ENCODE peak calls at places on chromosomes 1 and 21, in five cellular contexts. X is adrenal gland, Z is H9, L is nephron progenitor cell, W is dorsolateral prefrontal cortex. E is an unnamed sample.
A peak's percentile ranks its signal among the peaks of the same experiment; 100 is the strongest.

GRCh38 chr1:10890391-10891073 is 94.1 kb upstream of the CASZ1 start:
- DNase-seq in X (no peak), Z (no peak), L (no peak), W (no peak), E (no peak)

GRCh38 chr1:93605026-93605425 is 76.6 kb downstream of the BCAR3 start:
- DNase-seq in X (peak; percentile 15), Z (no peak), L (no peak), W (no peak), E (no peak)

GRCh38 chr1:204065174-204065985 is 7.5 kb upstream of the SOX13 start:
- DNase-seq in X (no peak), Z (peak; percentile 86), L (no peak), W (peak; percentile 66), E (no peak)

GRCh38 chr1:214549604-214550338 is 1.6 kb downstream of the PTPN14 start:
- DNase-seq in X (no peak), Z (no peak), L (no peak), W (no peak), E (no peak)

GRCh38 chr1:212311836-212312497 is 26.8 kb downstream of the PPP2R5A start:
- DNase-seq in X (no peak), Z (no peak), L (no peak), W (no peak), E (no peak)

GRCh38 chr1:153375511-153375910 is at the start of gene S100A12:
- DNase-seq in X (peak; percentile 63), Z (no peak), L (no peak), W (no peak), E (no peak)

GRCh38 chr1:148263128-148263905 is 111.2 kb upstream of the NBPF11 start:
- DNase-seq in X (peak; percentile 44), Z (peak; percentile 96), L (peak; percentile 60), W (peak; percentile 48), E (peak; percentile 74)

GRCh38 chr1:68785328-68785727 is 288.4 kb upstream of the DEPDC1 start:
- DNase-seq in X (no peak), Z (no peak), L (no peak), W (no peak), E (no peak)

GRCh38 chr1:223667484-223668182 is 2.1 kb upstream of the CAPN8 start:
- DNase-seq in X (no peak), Z (no peak), L (no peak), W (no peak), E (no peak)

GRCh38 chr1:30810416-30811105 is 53.0 kb upstream of the LAPTM5 start:
- DNase-seq in X (no peak), Z (no peak), L (no peak), W (no peak), E (no peak)

GRCh38 chr1:41876533-41877445 is 41.9 kb downstream of the HIVEP3 start:
- DNase-seq in X (no peak), Z (no peak), L (no peak), W (no peak), E (no peak)

GRCh38 chr1:216750031-216750627 is 26.9 kb upstream of the ESRRG start:
- DNase-seq in X (peak; percentile 53), Z (peak; percentile 48), L (peak; percentile 31), W (peak; percentile 40), E (no peak)

GRCh38 chr1:235169986-235170385 is 8.9 kb upstream of the RBM34 start:
- DNase-seq in X (no peak), Z (no peak), L (no peak), W (no peak), E (no peak)

GRCh38 chr1:203395746-203396145 is 44.8 kb upstream of the FMOD start:
- DNase-seq in X (no peak), Z (no peak), L (no peak), W (no peak), E (no peak)

GRCh38 chr1:223726380-223727001 is 14.2 kb downstream of the CAPN2 start:
- DNase-seq in X (peak; percentile 86), Z (peak; percentile 89), L (no peak), W (no peak), E (peak; percentile 81)

GRCh38 chr1:22263359-22263758 is 120.5 kb upstream of the WNT4 start:
- DNase-seq in X (no peak), Z (no peak), L (no peak), W (no peak), E (no peak)

GRCh38 chr1:68495968-68496679 is 758 bp downstream of the DEPDC1 start:
- DNase-seq in X (no peak), Z (no peak), L (no peak), W (no peak), E (peak; percentile 34)

GRCh38 chr1:153404768-153405167 is 11.6 kb upstream of the S100A7A start:
- DNase-seq in X (peak; percentile 62), Z (peak; percentile 73), L (peak; percentile 28), W (no peak), E (peak; percentile 50)

GRCh38 chr1:8987881-8988617 is 38.2 kb downstream of the SLC2A7 start:
- DNase-seq in X (peak; percentile 62), Z (peak; percentile 68), L (peak; percentile 80), W (peak; percentile 84), E (peak; percentile 76)

GRCh38 chr1:40630488-40631223 is 34.8 kb downstream of the RIMS3 start:
- DNase-seq in X (peak; percentile 67), Z (peak; percentile 78), L (peak; percentile 67), W (peak; percentile 31), E (no peak)
- TF ChIP-seq CTCF in X (peak; percentile 40), Z (peak; percentile 78), L (peak; percentile 69), W (no peak), E (peak; percentile 44)

GRCh38 chr21:40049959-40050290 is 182.7 kb downstream of the PCP4 start:
- DNase-seq in X (no peak), Z (peak; percentile 42), L (no peak), W (no peak), E (no peak)
- TF ChIP-seq CTCF in X (no peak), Z (peak; percentile 41), L (no peak), W (no peak), E (no peak)

GRCh38 chr1:84434081-84434755 is 35.9 kb downstream of the DNASE2B start:
- DNase-seq in X (no peak), Z (no peak), L (no peak), W (no peak), E (no peak)
- TF ChIP-seq CTCF in X (no peak), Z (no peak), L (no peak), W (no peak), E (no peak)

GRCh38 chr1:181475580-181475979 is 7.7 kb upstream of the CACNA1E start:
- DNase-seq in X (no peak), Z (no peak), L (no peak), W (no peak), E (no peak)

DNA sequence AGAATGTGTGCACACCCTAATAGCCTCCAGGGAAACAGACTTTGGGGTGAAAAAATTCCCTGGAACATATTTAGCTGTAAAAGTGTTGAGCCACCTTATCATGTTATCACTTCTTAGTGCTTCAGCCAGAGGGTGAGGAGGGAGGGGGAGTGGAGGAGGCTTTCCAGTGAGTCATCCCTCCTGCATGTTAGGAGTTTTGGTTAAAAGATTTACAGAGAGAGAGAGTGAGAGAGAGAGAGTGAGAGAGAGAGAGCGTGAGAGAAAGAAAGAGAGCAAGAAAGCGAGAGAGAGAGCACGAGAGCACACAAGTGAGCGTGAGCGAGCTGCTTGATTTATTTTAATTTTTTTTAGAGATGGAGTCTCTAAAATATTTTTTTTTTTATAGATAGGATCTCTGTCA is 13.5 kb upstream of the CACNA1E start:
- DNase-seq in X (peak; percentile 72), Z (no peak), L (no peak), W (no peak), E (no peak)
- TF ChIP-seq CTCF in X (peak; percentile 43), Z (no peak), L (no peak), W (no peak), E (no peak)

GRCh38 chr1:161313554-161314200 is 504 bp upstream of the SDHC start:
- DNase-seq in X (no peak), Z (no peak), L (no peak), W (peak; percentile 46), E (no peak)

GRCh38 chr1:161309868-161310267 is at the start of gene MPZ:
- DNase-seq in X (no peak), Z (no peak), L (no peak), W (no peak), E (no peak)

GRCh38 chr1:161311595-161312181 is 1.9 kb upstream of the MPZ start:
- DNase-seq in X (peak; percentile 62), Z (no peak), L (no peak), W (no peak), E (no peak)

GRCh38 chr1:161314201-161314981 is at the start of gene SDHC:
- DNase-seq in X (peak; percentile 92), Z (peak; percentile 91), L (peak; percentile 89), W (peak; percentile 95), E (peak; percentile 93)
- TF ChIP-seq CTCF in X (no peak), Z (peak; percentile 56), L (peak; percentile 43), W (no peak), E (peak; percentile 29)

GRCh38 chr1:205907794-205908193 is 35.5 kb downstream of the SLC26A9 start:
- DNase-seq in X (no peak), Z (no peak), L (no peak), W (no peak), E (no peak)
- TF ChIP-seq CTCF in X (peak; percentile 39), Z (peak; percentile 79), L (peak; percentile 43), W (peak; percentile 59), E (peak; percentile 39)

GRCh38 chr1:1013105-1013921 is at the start of gene ISG15:
- DNase-seq in X (peak; percentile 92), Z (peak; percentile 89), L (peak; percentile 71), W (peak; percentile 81), E (peak; percentile 84)

GRCh38 chr1:1011388-1011949 is 1.8 kb upstream of the ISG15 start:
- DNase-seq in X (no peak), Z (no peak), L (no peak), W (no peak), E (no peak)

GRCh38 chr1:1013922-1014617 is 773 bp downstream of the ISG15 start:
- DNase-seq in X (no peak), Z (peak; percentile 59), L (no peak), W (no peak), E (no peak)

GRCh38 chr1:1019122-1019999 is 559 bp upstream of the AGRN start:
- DNase-seq in X (peak; percentile 81), Z (peak; percentile 79), L (peak; percentile 86), W (peak; percentile 75), E (peak; percentile 97)

DNA sequence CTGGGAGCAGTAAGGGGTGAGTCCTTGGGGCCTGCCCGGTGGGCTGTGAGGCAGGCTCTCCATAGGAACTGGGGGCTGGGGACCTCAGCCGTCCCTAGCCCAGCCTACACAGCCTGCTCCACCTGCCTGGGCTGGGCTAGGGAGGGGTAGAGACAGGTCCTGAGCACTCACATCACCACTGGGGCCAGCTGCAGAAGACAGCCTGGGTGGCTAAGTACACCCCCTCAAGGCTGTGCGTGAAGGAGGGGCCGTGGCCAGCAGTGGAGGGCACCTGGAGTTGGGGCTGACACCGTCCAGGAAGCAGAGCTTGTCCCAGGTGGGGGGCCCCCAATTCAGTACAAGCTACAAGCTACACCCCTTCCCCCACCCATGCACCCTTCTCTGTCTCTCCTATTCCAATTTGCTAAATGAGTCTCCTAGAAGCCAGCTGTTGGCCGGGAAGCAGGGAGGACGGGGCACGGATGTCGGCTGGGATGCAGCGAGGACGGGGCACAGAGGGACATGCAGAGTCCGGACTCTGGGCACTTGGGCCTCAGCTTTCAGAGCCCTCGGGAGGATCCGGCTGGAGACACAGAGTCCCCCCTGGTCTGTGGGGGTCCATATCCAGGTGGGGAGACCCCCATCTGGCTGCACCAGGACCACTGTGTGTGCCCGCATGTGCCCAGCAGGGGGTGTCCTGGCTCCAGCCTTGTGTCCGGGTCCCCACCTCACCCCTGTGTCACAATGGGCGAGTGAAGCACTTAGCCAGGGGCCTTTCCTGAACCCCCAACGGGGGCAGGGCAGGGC is 1.8 kb downstream of the ISG15 start:
- DNase-seq in X (no peak), Z (peak; percentile 52), L (no peak), W (no peak), E (no peak)
- TF ChIP-seq CTCF in X (no peak), Z (peak; percentile 44), L (no peak), W (peak; percentile 38), E (peak; percentile 49)